ENCODE peak calls at places on chromosome 14, in eight cellular contexts. M is SHP77 treated with DMSO at 0.1 percent for 48 hours, C is neuronal stem cell, A is HFFc6, R is NCI-H1105, B is stomach, X is GM23338, I is osteocyte. Q is an unnamed sample.

GRCh38 chr14:63922696-63923421 is 70.1 kb downstream of the SYNE2 start:
- DNase-seq in I (no peak), M (peak; percentile 48), A (no peak), X (no peak), R (no peak), C (no peak), B (peak; percentile 75), Q (no peak)

GRCh38 chr14:59507752-59508103 is 23.4 kb downstream of the JKAMP start:
- DNase-seq in M (no peak), A (no peak), R (no peak), X (peak; percentile 8), C (no peak), I (no peak), B (no peak), Q (no peak)

GRCh38 chr14:56224179-56224578 is 106.0 kb downstream of the PELI2 start:
- DNase-seq in M (no peak), C (no peak), X (no peak), B (no peak), A (no peak), I (no peak), R (no peak), Q (no peak)

GRCh38 chr14:28875937-28876910 is 109.6 kb downstream of the FOXG1 start:
- DNase-seq in B (no peak), M (peak; percentile 91), C (peak; percentile 3), I (no peak), X (peak; percentile 11), R (peak; percentile 80), A (no peak), Q (no peak)

GRCh38 chr14:66070542-66071319 is 415.4 kb upstream of the CCDC196 start:
- DNase-seq in M (no peak), A (no peak), C (peak; percentile 69), B (peak; percentile 62), R (peak; percentile 53), I (no peak), X (peak; percentile 90), Q (peak; percentile 33)

GRCh38 chr14:94935901-94936300 is 166.0 kb upstream of the GSC start:
- DNase-seq in M (no peak), A (no peak), B (no peak), R (no peak), C (no peak), I (no peak), X (no peak), Q (no peak)

GRCh38 chr14:99260116-99260515 is 11.9 kb downstream of the BCL11B start:
- DNase-seq in X (no peak), C (no peak), R (no peak), M (no peak), B (no peak), A (no peak), I (no peak), Q (no peak)

GRCh38 chr14:32472512-32473472 is 143.7 kb downstream of the AKAP6 start:
- DNase-seq in A (peak; percentile 67), I (no peak), X (peak; percentile 67), B (no peak), M (no peak), R (peak; percentile 16), C (no peak), Q (no peak)

GRCh38 chr14:50520947-50521815 is 11.2 kb downstream of the MAP4K5 start:
- DNase-seq in A (peak; percentile 71), I (no peak), C (no peak), B (no peak), X (no peak), R (no peak), M (no peak), Q (peak; percentile 5)

GRCh38 chr14:94754391-94754942 is 15.4 kb downstream of the GSC start:
- DNase-seq in C (no peak), B (no peak), A (no peak), X (no peak), I (no peak), M (no peak), R (no peak), Q (no peak)

GRCh38 chr14:21024668-21025373 is at the start of gene NDRG2:
- DNase-seq in M (no peak), C (peak; percentile 64), I (no peak), R (peak; percentile 70), X (peak; percentile 95), A (no peak), B (peak; percentile 90), Q (peak; percentile 72)

GRCh38 chr14:72515779-72516770 is 377.8 kb downstream of the DPF3 start:
- DNase-seq in X (peak; percentile 11), R (no peak), C (no peak), I (peak; percentile 69), M (no peak), A (peak; percentile 45), B (no peak), Q (no peak)

GRCh38 chr14:51650721-51651387 is 856 bp upstream of the FRMD6 start:
- DNase-seq in A (no peak), M (no peak), R (no peak), B (no peak), I (no peak), X (peak; percentile 47), C (peak; percentile 37), Q (no peak)

GRCh38 chr14:72503696-72504368 is 390.1 kb downstream of the DPF3 start:
- DNase-seq in I (peak; percentile 53), M (no peak), R (no peak), B (no peak), X (no peak), C (no peak), A (no peak), Q (no peak)

GRCh38 chr14:67486890-67487289 is 1.6 kb downstream of the TMEM229B start:
- DNase-seq in R (no peak), X (no peak), A (no peak), C (no peak), I (no peak), M (no peak), B (no peak), Q (no peak)

GRCh38 chr14:104597576-104597975 is 7.0 kb downstream of the TMEM179 start:
- DNase-seq in R (no peak), C (no peak), A (no peak), I (no peak), X (no peak), M (no peak), B (no peak), Q (no peak)

GRCh38 chr14:73753887-73754880 is 40.0 kb upstream of the PNMA1 start:
- DNase-seq in X (no peak), R (no peak), B (no peak), A (peak; percentile 43), M (no peak), I (no peak), C (no peak), Q (no peak)

GRCh38 chr14:106518054-106518943 is 991.9 kb downstream of the TMEM121 start:
- DNase-seq in M (no peak), B (peak; percentile 38), A (no peak), C (no peak), I (no peak), R (no peak), X (peak; percentile 1), Q (peak; percentile 75)

GRCh38 chr14:21965042-21965441 is 291.4 kb upstream of the OR4E1 start:
- DNase-seq in I (no peak), B (no peak), R (no peak), A (no peak), C (no peak), M (no peak), X (no peak), Q (peak; percentile 9)

GRCh38 chr14:71395151-71395604 is 487.9 kb downstream of the PCNX1 start:
- DNase-seq in C (no peak), M (no peak), R (no peak), X (no peak), I (no peak), A (peak; percentile 16), B (no peak), Q (no peak)

GRCh38 chr14:75939200-75939599 is 42.6 kb downstream of the TGFB3 start:
- DNase-seq in I (no peak), B (no peak), X (no peak), R (no peak), M (no peak), C (no peak), A (no peak), Q (no peak)

GRCh38 chr14:81936902-81937301 is 403.2 kb upstream of the SEL1L start:
- DNase-seq in X (no peak), M (no peak), C (no peak), R (no peak), B (no peak), I (no peak), A (no peak), Q (no peak)

GRCh38 chr14:81209187-81209836 is 11.4 kb downstream of the GTF2A1 start:
- DNase-seq in I (no peak), C (no peak), R (no peak), A (no peak), B (no peak), X (no peak), M (no peak), Q (no peak)

GRCh38 chr14:55386037-55386798 is 25.4 kb downstream of the ATG14 start:
- DNase-seq in I (no peak), C (no peak), X (no peak), M (no peak), B (no peak), R (no peak), A (no peak), Q (no peak)

GRCh38 chr14:96705422-96706092 is 91.6 kb upstream of the VRK1 start:
- DNase-seq in M (no peak), I (no peak), C (no peak), A (no peak), B (no peak), R (no peak), X (no peak), Q (no peak)

GRCh38 chr14:51094282-51094821 is 553 bp downstream of the TRIM9 start:
- DNase-seq in B (no peak), A (no peak), M (no peak), C (peak; percentile 26), X (peak; percentile 60), R (peak; percentile 8), I (no peak), Q (no peak)

GRCh38 chr14:75711134-75711795 is 50.2 kb downstream of the TTLL5 start:
- DNase-seq in R (no peak), B (peak; percentile 40), A (peak; percentile 62), M (no peak), C (peak; percentile 33), I (no peak), X (peak; percentile 61), Q (no peak)

GRCh38 chr14:65301862-65302539 is 110.5 kb upstream of the FUT8 start:
- DNase-seq in X (no peak), A (no peak), R (no peak), C (no peak), M (no peak), I (no peak), B (peak; percentile 68), Q (no peak)

Q was measured in effector memory CD4-positive, alpha-beta T cell.